ENCODE peak calls at places on chromosomes 3 and 15, in eight cellular contexts. X is left colon; N is endothelial cell; P is HuH-7; R is effector memory CD8-positive, alpha-beta T cell; F is A549; V is left lung; J is T-helper 2 cell. M is an unnamed sample.

GRCh38 chr3:133712017-133712416 is 34.2 kb upstream of the TF start:
- DNase-seq in X (no peak), N (no peak), P (no peak), R (no peak), F (no peak), V (no peak), J (no peak), M (no peak)

GRCh38 chr3:149314807-149315578 is 18.4 kb downstream of the TM4SF18 start:
- DNase-seq in X (no peak), N (no peak), P (no peak), R (no peak), F (peak), V (no peak), J (no peak), M (no peak)

GRCh38 chr3:107796786-107797185 is 274.0 kb downstream of the BBX start:
- DNase-seq in X (no peak), N (no peak), P (peak), R (peak), F (no peak), V (no peak), J (no peak), M (no peak)

GRCh38 chr3:52401551-52401950 is 43.4 kb downstream of the SEMA3G start:
- DNase-seq in X (no peak), N (no peak), P (no peak), R (no peak), F (no peak), V (no peak), J (no peak), M (no peak)

GRCh38 chr15:70050447-70050846 is 47.3 kb downstream of the TLE3 start:
- DNase-seq in X (no peak), N (no peak), P (no peak), R (no peak), F (no peak), V (no peak), J (no peak), M (no peak)

GRCh38 chr15:99983171-99983891 is 250.1 kb upstream of the LYSMD4 start:
- DNase-seq in X (no peak), N (peak), P (no peak), R (no peak), F (no peak), V (no peak), J (no peak), M (no peak)

GRCh38 chr3:27686642-27687041 is 35.5 kb downstream of the EOMES start:
- DNase-seq in X (no peak), N (no peak), P (no peak), R (no peak), F (no peak), V (no peak), J (no peak), M (no peak)

GRCh38 chr3:70863049-70863448 is 550.6 kb upstream of the MDFIC2 start:
- DNase-seq in X (no peak), N (no peak), P (no peak), R (no peak), F (no peak), V (no peak), J (no peak), M (no peak)

GRCh38 chr3:177367783-177368182 is 170.5 kb upstream of the TBL1XR1 start:
- DNase-seq in X (no peak), N (no peak), P (no peak), R (no peak), F (no peak), V (no peak), J (no peak), M (no peak)

M was measured in neuronal stem cell.